ENCODE peak calls at places on chromosomes 16 and 17, in ten cellular contexts. V is CD8-positive, alpha-beta T cell; U is stimulated activated naive CD4-positive, alpha-beta T cell; O is kidney glomerular epithelial cell; P is effector CD4-positive, alpha-beta T cell; M is cerebellar nuclear complex; I is stimulated activated CD4-positive, alpha-beta T cell treated with anti-CD3 and anti-CD28 coated beads, Interleukin-1b, Interleukin-23, amount 100 ng/mL, for 48 hours; Q is choroid plexus epithelial cell; Z is IMR-90; B is DMS153. S is an unnamed sample.

GRCh38 chr16:74760007-74760767 is 14.4 kb downstream of the FA2H start:
- DNase-seq in Z (peak; percentile 90), V (no peak), Q (peak; percentile 20), I (peak; percentile 19), U (no peak), O (peak; percentile 41), P (no peak), B (no peak), M (no peak), S (no peak)

GRCh38 chr17:14515015-14515414 is 214.1 kb downstream of the HS3ST3B1 start:
- DNase-seq in Q (peak; percentile 18), O (no peak), P (no peak), M (no peak), Z (no peak), B (no peak), V (no peak), U (no peak), I (no peak), S (no peak)

GRCh38 chr16:53414381-53414780 is 19.9 kb upstream of the RBL2 start:
- DNase-seq in V (no peak), M (no peak), Z (no peak), P (no peak), O (no peak), Q (no peak), I (no peak), U (no peak), B (no peak), S (no peak)

GRCh38 chr17:20116683-20117309 is 107.6 kb downstream of the SPECC1 start:
- DNase-seq in O (peak; percentile 55), M (peak; percentile 10), Q (peak; percentile 66), U (peak; percentile 53), P (peak; percentile 55), Z (peak; percentile 41), I (peak; percentile 26), V (peak; percentile 30), B (no peak), S (no peak)

GRCh38 chr17:4958102-4958501 is 7.2 kb downstream of the ENO3 start:
- DNase-seq in Z (no peak), V (no peak), Q (no peak), U (no peak), I (no peak), B (no peak), P (no peak), O (no peak), M (no peak), S (no peak)

GRCh38 chr16:27224271-27224737 is 21.0 kb downstream of the KDM8 start:
- DNase-seq in U (no peak), Q (no peak), P (no peak), O (no peak), I (no peak), V (no peak), B (no peak), M (no peak), Z (no peak), S (no peak)

GRCh38 chr16:29318037-29318436 is 88.5 kb downstream of the NPIPB11 start:
- DNase-seq in V (no peak), I (no peak), U (no peak), Q (peak; percentile 40), O (no peak), Z (no peak), M (no peak), P (no peak), B (no peak), S (no peak)

GRCh38 chr17:67578058-67578457 is 139.7 kb upstream of the NOL11 start:
- DNase-seq in P (no peak), Z (no peak), O (no peak), B (no peak), U (no peak), Q (no peak), M (no peak), V (no peak), I (no peak), S (no peak)

GRCh38 chr17:61400058-61400785 is 579 bp downstream of the TBX2 start:
- DNase-seq in U (no peak), O (peak; percentile 42), Z (peak; percentile 40), Q (peak; percentile 48), M (no peak), B (no peak), V (no peak), P (no peak), I (no peak), S (no peak)

GRCh38 chr17:75552847-75553552 is 27.5 kb downstream of the LLGL2 start:
- DNase-seq in P (no peak), B (no peak), Z (peak; percentile 20), Q (no peak), V (no peak), M (no peak), U (no peak), O (peak; percentile 33), I (no peak), S (peak; percentile 32)

GRCh38 chr17:19996502-19996901 is 12.7 kb upstream of the SPECC1 start:
- DNase-seq in M (no peak), O (no peak), I (no peak), Z (no peak), V (no peak), U (no peak), B (no peak), P (no peak), Q (no peak), S (no peak)

GRCh38 chr16:50674831-50675230 is 6.3 kb downstream of the SNX20 start:
- DNase-seq in P (no peak), Q (no peak), U (no peak), Z (no peak), I (no peak), M (no peak), O (no peak), V (no peak), B (no peak), S (no peak)

GRCh38 chr17:792277-792676 is 10.1 kb downstream of the MRM3 start:
- DNase-seq in O (no peak), P (no peak), U (no peak), B (no peak), Q (no peak), V (no peak), Z (peak; percentile 56), M (no peak), I (no peak), S (no peak)

GRCh38 chr16:51818342-51818944 is 667.4 kb upstream of the SALL1 start:
- DNase-seq in Z (peak; percentile 73), O (peak; percentile 48), U (no peak), Q (peak; percentile 83), V (no peak), P (no peak), M (no peak), B (no peak), I (no peak), S (no peak)

GRCh38 chr16:86512301-86512859 is 2.1 kb downstream of the FOXF1 start:
- DNase-seq in O (no peak), I (no peak), M (no peak), Q (peak; percentile 78), B (no peak), U (no peak), P (no peak), V (no peak), Z (peak; percentile 25), S (peak; percentile 69)

GRCh38 chr16:84339316-84339715 is 29.0 kb upstream of the ATP2C2 start:
- DNase-seq in O (no peak), V (no peak), Q (no peak), U (no peak), B (no peak), M (no peak), P (no peak), Z (no peak), I (no peak), S (no peak)

GRCh38 chr16:86975445-86975844 is 341.7 kb downstream of the C16orf95 start:
- DNase-seq in U (no peak), V (no peak), M (no peak), Q (peak; percentile 96), Z (peak; percentile 95), I (no peak), O (peak; percentile 73), B (no peak), P (no peak), S (no peak)

GRCh38 chr16:89801800-89802199 is 14.6 kb downstream of the FANCA start:
- DNase-seq in P (no peak), I (no peak), V (no peak), Z (peak; percentile 59), U (no peak), O (peak; percentile 2), B (no peak), M (no peak), Q (peak; percentile 52), S (no peak)

GRCh38 chr16:27671410-27671809 is 121.5 kb downstream of the KATNIP start:
- DNase-seq in Z (no peak), B (no peak), P (no peak), Q (no peak), I (no peak), O (no peak), V (no peak), M (no peak), U (no peak), S (no peak)

GRCh38 chr16:2196162-2196980 is at the start of gene CASKIN1:
- DNase-seq in Q (peak; percentile 17), B (no peak), V (no peak), O (no peak), U (no peak), I (no peak), P (no peak), Z (no peak), M (no peak), S (no peak)

GRCh38 chr17:37766951-37767350 is 22.1 kb upstream of the HNF1B start:
- DNase-seq in I (no peak), Z (no peak), U (no peak), V (no peak), Q (no peak), O (no peak), B (no peak), M (no peak), P (no peak), S (no peak)

GRCh38 chr17:76132574-76133338 is 8.3 kb downstream of the FOXJ1 start:
- DNase-seq in O (peak; percentile 39), B (peak; percentile 93), M (no peak), I (no peak), Q (no peak), Z (no peak), U (no peak), P (no peak), V (no peak), S (no peak)

GRCh38 chr17:77280304-77280910 is 139.6 kb downstream of the SEC14L1 start:
- DNase-seq in V (no peak), O (peak; percentile 42), U (no peak), Z (peak; percentile 84), B (no peak), P (no peak), Q (no peak), M (no peak), I (no peak), S (no peak)

GRCh38 chr17:21368545-21369246 is 7.5 kb upstream of the KCNJ12 start:
- DNase-seq in Z (no peak), Q (no peak), M (no peak), I (no peak), U (no peak), B (no peak), O (no peak), P (no peak), V (no peak), S (no peak)

GRCh38 chr16:26802440-26802839 is 264.3 kb upstream of the C16orf82 start:
- DNase-seq in Z (no peak), U (no peak), O (no peak), I (no peak), M (no peak), B (no peak), V (no peak), Q (no peak), P (no peak), S (no peak)

GRCh38 chr16:81497690-81498089 is 53.1 kb downstream of the CMIP start:
- DNase-seq in M (no peak), I (no peak), O (no peak), B (no peak), Q (no peak), V (no peak), U (no peak), P (no peak), Z (no peak), S (no peak)

GRCh38 chr17:71055128-71055527 is 885.8 kb downstream of the KCNJ2 start:
- DNase-seq in B (no peak), Q (peak; percentile 49), M (no peak), I (no peak), Z (peak; percentile 75), O (no peak), V (no peak), U (no peak), P (no peak), S (no peak)